ENCODE peak calls at places on chromosomes 12 and 14, in four cellular contexts. One of them, this sample, is unnamed.

GRCh38 chr12:69732088-69732487 is 6.6 kb upstream of the RAB3IP start:
- DNase-seq in epithelial cell of prostate: no peak
- DNase-seq in RPMI8226: no peak
- DNase-seq in EH: no peak
- DNase-seq in this sample: no peak

GRCh38 chr14:104309657-104310369 is 171.4 kb downstream of the KIF26A start:
- DNase-seq in EH: no peak
- DNase-seq in RPMI8226: no peak
- DNase-seq in epithelial cell of prostate: no peak
- DNase-seq in this sample: no peak

GRCh38 chr12:3036901-3037600 is 40.1 kb upstream of the TSPAN9 start:
- DNase-seq in EH: no peak
- DNase-seq in epithelial cell of prostate: no peak
- DNase-seq in RPMI8226: no peak
- DNase-seq in this sample: no peak

GRCh38 chr12:11705010-11705409 is 55.5 kb downstream of the ETV6 start:
- DNase-seq in EH: peak; percentile 90
- DNase-seq in epithelial cell of prostate: peak; percentile 78
- DNase-seq in RPMI8226: no peak
- DNase-seq in this sample: no peak

GRCh38 chr12:119096429-119097202 is 82.1 kb upstream of the HSPB8 start:
- DNase-seq in EH: no peak
- DNase-seq in RPMI8226: no peak
- DNase-seq in epithelial cell of prostate: no peak
- DNase-seq in this sample: no peak

GRCh38 chr12:112107728-112108447 is 695 bp downstream of the NAA25 start:
- DNase-seq in epithelial cell of prostate: no peak
- DNase-seq in EH: peak; percentile 39
- DNase-seq in RPMI8226: peak; percentile 39
- DNase-seq in this sample: peak; percentile 66

GRCh38 chr14:20631821-20632389 is 9.6 kb downstream of the OR6S1 start:
- DNase-seq in EH: peak; percentile 69
- DNase-seq in epithelial cell of prostate: no peak
- DNase-seq in RPMI8226: peak; percentile 55
- DNase-seq in this sample: no peak

GRCh38 chr14:105201156-105201927 is 20.2 kb upstream of the NUDT14 start:
- DNase-seq in RPMI8226: no peak
- DNase-seq in EH: no peak
- DNase-seq in epithelial cell of prostate: no peak
- DNase-seq in this sample: peak; percentile 23

GRCh38 chr12:124289634-124290600 is 5.0 kb upstream of the RFLNA start:
- DNase-seq in EH: peak; percentile 74
- DNase-seq in RPMI8226: no peak
- DNase-seq in epithelial cell of prostate: no peak
- DNase-seq in this sample: no peak

This sample was measured in NCI-H1417.